ENCODE peak calls at places on chromosomes 4 and X, in ten cellular contexts. A is HCEC 1CT; E is activated naive CD8-positive, alpha-beta T cell treated with anti-CD3 and anti-CD28 coated beads, Interleukin-2, amount 50 U/mL, for 24 hours; Z is HuH-7; P is Right ventricle myocardium inferior; L is NCI-H2029 treated with DMSO at 0.1 percent for 48 hours; I is left cardiac atrium; J is amniotic stem cell; N is CD8-positive, alpha-beta memory T cell; X is stimulated activated CD8-positive, alpha-beta memory T cell treated with anti-CD3 and anti-CD28 coated beads, Interleukin-7, amount 100 ng/mL, for 1 hour. S is an unnamed sample.

GRCh38 chrX:13102636-13103035 is 58.2 kb upstream of the FAM9C start:
- DNase-seq in E (no peak), X (no peak), I (no peak), P (no peak), L (no peak), A (no peak), Z (no peak), J (no peak), N (no peak), S (no peak)

GRCh38 chr4:123438031-123438430 is 41.4 kb downstream of the SPRY1 start:
- DNase-seq in X (no peak), N (no peak), A (no peak), E (no peak), I (no peak), Z (no peak), J (no peak), P (no peak), L (peak), S (no peak)

GRCh38 chr4:152374606-152375285 is 161.1 kb downstream of the FBXW7 start:
- DNase-seq in X (no peak), J (no peak), I (no peak), L (no peak), Z (no peak), N (no peak), P (no peak), A (no peak), E (no peak), S (no peak)

GRCh38 chrX:153611298-153612095 is 12.6 kb upstream of the CCNQ start:
- DNase-seq in A (no peak), I (no peak), Z (no peak), J (no peak), P (no peak), X (no peak), N (no peak), E (no peak), L (no peak), S (no peak)

GRCh38 chrX:49106930-49107329 is 16.6 kb downstream of the GPKOW start:
- DNase-seq in P (no peak), E (no peak), I (no peak), L (no peak), J (peak), Z (peak), X (no peak), A (peak), N (no peak), S (peak)

GRCh38 chr4:98030059-98030458 is 113.2 kb downstream of the STPG2 start:
- DNase-seq in N (no peak), P (no peak), A (no peak), E (no peak), J (no peak), I (no peak), Z (no peak), L (no peak), X (no peak), S (no peak)

GRCh38 chr4:107747748-107748486 is 27.9 kb upstream of the PAPSS1 start:
- DNase-seq in P (no peak), A (no peak), Z (no peak), J (no peak), I (no peak), N (no peak), X (no peak), E (no peak), L (peak), S (no peak)

GRCh38 chr4:39606747-39607146 is 31.9 kb downstream of the SMIM14 start:
- DNase-seq in N (no peak), E (no peak), Z (no peak), X (no peak), L (no peak), I (no peak), A (no peak), P (no peak), J (no peak), S (no peak)

GRCh38 chr4:58522765-58523382 is 1412.7 kb upstream of the IGFBP7 start:
- DNase-seq in A (no peak), N (no peak), X (no peak), L (no peak), J (no peak), Z (no peak), E (no peak), P (no peak), I (no peak), S (no peak)

GRCh38 chrX:11770320-11770719 is 12.3 kb downstream of the MSL3 start:
- DNase-seq in I (no peak), X (peak), J (no peak), Z (peak), A (peak), E (no peak), N (peak), L (peak), P (no peak), S (peak)

GRCh38 chr4:25020240-25020639 is 10.5 kb downstream of the LGI2 start:
- DNase-seq in P (no peak), X (no peak), I (no peak), N (no peak), L (no peak), Z (no peak), A (peak), E (no peak), J (no peak), S (no peak)

GRCh38 chr4:141759796-141760425 is 123.5 kb downstream of the IL15 start:
- DNase-seq in E (no peak), P (no peak), Z (no peak), J (no peak), L (no peak), A (peak), I (no peak), X (no peak), N (no peak), S (no peak)

GRCh38 chrX:15468036-15468435 is 25.1 kb downstream of the PIR start:
- DNase-seq in L (no peak), X (no peak), N (no peak), Z (no peak), P (no peak), J (no peak), A (peak), E (no peak), I (no peak), S (no peak)

GRCh38 chr4:11503166-11503565 is 74.5 kb upstream of the HS3ST1 start:
- DNase-seq in P (peak), E (no peak), I (peak), A (no peak), Z (no peak), J (no peak), N (no peak), L (no peak), X (no peak), S (peak)

GRCh38 chr4:77617203-77617602 is 11.6 kb downstream of the CXCL13 start:
- DNase-seq in J (no peak), P (no peak), E (no peak), L (no peak), Z (no peak), X (no peak), A (no peak), I (no peak), N (no peak), S (no peak)

GRCh38 chr4:182258441-182259031 is 15.3 kb downstream of the TENM3 start:
- DNase-seq in X (no peak), P (no peak), J (no peak), N (no peak), A (no peak), E (no peak), I (no peak), L (no peak), Z (no peak), S (no peak)

GRCh38 chrX:118026631-118027030 is 90.0 kb downstream of the KLHL13 start:
- DNase-seq in L (no peak), E (no peak), Z (no peak), J (no peak), P (no peak), N (no peak), A (no peak), I (no peak), X (no peak), S (no peak)

GRCh38 chr4:184824776-184825393 is 883 bp downstream of the ACSL1 start:
- DNase-seq in X (no peak), A (no peak), N (peak), I (peak), J (no peak), L (no peak), P (no peak), Z (no peak), E (peak), S (no peak)

GRCh38 chr4:7581477-7581876 is 146.7 kb upstream of the PSAPL1 start:
- DNase-seq in Z (peak), X (no peak), J (no peak), A (no peak), P (no peak), L (no peak), I (no peak), E (peak), N (no peak), S (no peak)

GRCh38 chr4:38009421-38009820 is 49.2 kb downstream of the PTTG2 start:
- DNase-seq in Z (no peak), I (no peak), X (no peak), L (no peak), J (no peak), N (no peak), E (no peak), P (no peak), A (no peak), S (no peak)

GRCh38 chr4:169096221-169096620 is 86.2 kb upstream of the CBR4 start:
- DNase-seq in N (no peak), I (no peak), X (no peak), P (no peak), E (no peak), J (no peak), L (no peak), A (no peak), Z (no peak), S (no peak)

GRCh38 chr4:138225477-138225876 is 16.7 kb downstream of the SLC7A11 start:
- DNase-seq in I (no peak), X (no peak), A (no peak), P (no peak), Z (no peak), N (no peak), J (no peak), E (no peak), L (no peak), S (no peak)

GRCh38 chr4:147054241-147054902 is 108.7 kb upstream of the TTC29 start:
- DNase-seq in X (no peak), P (no peak), A (no peak), L (no peak), J (no peak), Z (no peak), I (no peak), N (no peak), E (no peak), S (no peak)

GRCh38 chr4:150072906-150073714 is 5.1 kb upstream of the DCLK2 start:
- DNase-seq in P (no peak), L (no peak), X (no peak), J (peak), N (no peak), Z (no peak), E (no peak), I (no peak), A (peak), S (no peak)

GRCh38 chr4:13322681-13323101 is 161.4 kb downstream of the RAB28 start:
- DNase-seq in P (no peak), J (no peak), Z (no peak), I (no peak), X (no peak), A (peak), E (no peak), N (no peak), L (no peak), S (no peak)

GRCh38 chrX:103817502-103817901 is 14.6 kb downstream of the RAB9B start:
- DNase-seq in A (peak), N (peak), X (no peak), Z (no peak), J (peak), I (no peak), L (peak), P (no peak), E (no peak), S (no peak)

GRCh38 chrX:125651426-125651825 is 331.8 kb downstream of the TEX13C start:
- DNase-seq in X (no peak), P (no peak), I (no peak), J (no peak), Z (no peak), L (no peak), A (no peak), N (no peak), E (no peak), S (no peak)

GRCh38 chr4:71187399-71188196 is 151.2 kb upstream of the SLC4A4 start:
- DNase-seq in Z (peak), X (no peak), I (peak), N (peak), P (peak), J (peak), L (no peak), A (no peak), E (peak), S (peak)

GRCh38 chr4:121304843-121305348 is 75.9 kb downstream of the QRFPR start:
- DNase-seq in P (no peak), I (no peak), Z (no peak), E (no peak), J (no peak), N (no peak), X (no peak), A (no peak), L (no peak), S (no peak)

S was measured in Right ventricle myocardium superior.